ENCODE peak calls at places on chromosomes 12 and 14, in four cellular contexts. M, J, U and D are unnamed samples.
A peak's percentile ranks its signal among the peaks of the same experiment; 100 is the strongest.

GRCh38 chr14:101134851-101135486 is 231.4 kb upstream of the RTL1 start:
- DNase-seq in J (no peak), U (no peak), M (no peak), D (no peak)

GRCh38 chr14:30655124-30655523 is 33.0 kb downstream of the SCFD1 start:
- DNase-seq in J (no peak), U (no peak), M (no peak), D (no peak)

GRCh38 chr14:86057018-86057667 is 527.2 kb downstream of the FLRT2 start:
- DNase-seq in J (no peak), U (no peak), M (peak; percentile 12), D (no peak)

GRCh38 chr12:4270016-4270669 is 3.4 kb upstream of the CCND2 start:
- DNase-seq in M (no peak), J (no peak), U (no peak), D (no peak)

GRCh38 chr12:11026118-11026517 is 3.7 kb upstream of the TAS2R19 start:
- DNase-seq in M (no peak), J (no peak), U (no peak), D (no peak)

GRCh38 chr14:91249841-91250616 is 5.5 kb upstream of the GPR68 start:
- DNase-seq in J (no peak), U (no peak), M (peak; percentile 85), D (no peak)

GRCh38 chr12:66637693-66638301 is 41.1 kb downstream of the GRIP1 start:
- DNase-seq in U (no peak), J (no peak), M (peak; percentile 13), D (no peak)

GRCh38 chr12:65171073-65171472 is 1.7 kb downstream of the LEMD3 start:
- DNase-seq in U (no peak), J (no peak), M (no peak), D (no peak)

GRCh38 chr14:105929327-105930081 is 403.1 kb downstream of the TMEM121 start:
- DNase-seq in M (no peak), U (no peak), J (no peak), D (no peak)

GRCh38 chr14:91509878-91510170 is 286 bp downstream of the PPP4R3A start:
- DNase-seq in U (no peak), J (no peak), M (no peak), D (no peak)

GRCh38 chr14:33483110-33483509 is 467.8 kb downstream of the EGLN3 start:
- DNase-seq in J (no peak), M (no peak), U (no peak), D (no peak)

GRCh38 chr12:130916251-130916911 is 37.3 kb upstream of the ADGRD1 start:
- DNase-seq in J (peak; percentile 29), U (peak; percentile 42), M (peak; percentile 70), D (peak; percentile 36)

GRCh38 chr12:115203661-115204060 is 519.7 kb upstream of the TBX3 start:
- DNase-seq in J (no peak), U (no peak), M (no peak), D (no peak)

GRCh38 chr12:26452511-26452910 is 257.1 kb downstream of the SSPN start:
- DNase-seq in M (no peak), J (no peak), U (no peak), D (no peak)

GRCh38 chr14:62003701-62004100 is 241.5 kb downstream of the SNAPC1 start:
- DNase-seq in J (no peak), M (no peak), U (no peak), D (no peak)

GRCh38 chr14:93549578-93549977 is 118.8 kb downstream of the UNC79 start:
- DNase-seq in M (no peak), U (no peak), J (no peak), D (no peak)

GRCh38 chr14:57066887-57067513 is 201.7 kb downstream of the EXOC5 start:
- DNase-seq in U (no peak), M (peak; percentile 43), J (peak; percentile 35), D (no peak)

GRCh38 chr12:75959060-75959459 is 72.5 kb downstream of the PHLDA1 start:
- DNase-seq in J (no peak), U (no peak), M (no peak), D (no peak)

GRCh38 chr14:93056166-93056839 is 59.4 kb downstream of the ITPK1 start:
- DNase-seq in M (no peak), U (no peak), J (no peak), D (no peak)

GRCh38 chr14:22830329-22831010 is 783 bp downstream of the MRPL52 start:
- DNase-seq in J (no peak), U (no peak), M (no peak), D (no peak)

GRCh38 chr12:39990122-39991101 is 115.5 kb downstream of the SLC2A13 start:
- DNase-seq in J (peak; percentile 33), M (peak; percentile 56), U (peak; percentile 30), D (peak; percentile 44)

GRCh38 chr12:48717252-48717695 is 767 bp upstream of the CCNT1 start:
- DNase-seq in U (no peak), M (peak; percentile 55), J (no peak), D (no peak)

GRCh38 chr12:127809236-127809635 is 457.7 kb upstream of the TMEM132C start:
- DNase-seq in U (no peak), M (no peak), J (no peak), D (peak; percentile 73)

GRCh38 chr14:38481939-38482678 is 226.2 kb upstream of the CLEC14A start:
- DNase-seq in J (no peak), M (no peak), U (no peak), D (no peak)

GRCh38 chr14:33475623-33476022 is 475.3 kb downstream of the EGLN3 start:
- DNase-seq in J (peak; percentile 44), U (no peak), M (peak; percentile 6), D (peak; percentile 30)

GRCh38 chr12:122635471-122635870 is 67.7 kb downstream of the HCAR2 start:
- DNase-seq in M (no peak), U (no peak), J (no peak), D (no peak)

GRCh38 chr14:43754838-43755237 is 752.2 kb downstream of the FSCB start:
- DNase-seq in J (no peak), U (no peak), M (no peak), D (no peak)

GRCh38 chr14:42517786-42518530 is 911.3 kb downstream of the LRFN5 start:
- DNase-seq in J (no peak), M (no peak), U (no peak), D (no peak)

GRCh38 chr12:14207946-14208612 is 157.4 kb upstream of the ATF7IP start:
- DNase-seq in U (no peak), M (no peak), J (no peak), D (no peak)

GRCh38 chr14:101495827-101496778 is 65.2 kb upstream of the DIO3 start:
- DNase-seq in J (no peak), U (peak; percentile 4), M (no peak), D (peak; percentile 5)

DNA sequence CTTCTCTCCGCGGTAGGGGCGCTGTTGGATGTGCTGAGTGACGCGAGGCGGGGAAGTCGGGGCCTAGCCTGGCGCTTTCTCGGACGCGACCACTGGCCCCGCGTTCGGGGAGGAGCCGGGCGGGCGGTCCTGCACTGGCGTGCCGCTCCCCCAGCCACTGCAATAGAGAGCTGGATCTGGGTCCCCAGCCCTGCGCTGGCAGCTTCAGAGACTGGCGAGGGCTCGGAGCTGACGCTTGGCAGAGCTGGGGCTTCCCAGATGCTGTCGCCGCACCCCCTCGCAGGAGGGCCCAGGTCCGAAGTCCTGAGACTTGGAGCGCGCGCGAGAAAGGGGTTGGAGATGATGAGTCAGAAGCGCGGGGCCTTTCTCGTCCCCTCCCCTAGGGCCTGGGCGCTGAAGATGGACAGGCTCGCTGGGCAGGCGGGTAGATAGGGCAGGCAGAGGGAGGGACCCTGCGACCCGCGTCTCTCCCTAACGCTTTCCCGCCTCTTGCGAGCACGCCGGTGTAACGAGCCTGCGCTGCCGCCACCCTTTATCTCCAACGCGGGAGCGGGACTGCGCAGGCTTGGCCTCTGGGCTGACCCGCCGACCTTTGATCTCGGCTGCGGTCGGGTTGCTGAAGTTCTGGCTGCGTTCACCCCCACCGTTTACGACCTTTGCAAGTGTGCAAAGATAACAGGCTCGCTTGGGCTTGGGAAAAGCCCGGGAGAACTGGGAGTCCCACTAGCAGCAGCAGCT is 3.0 kb downstream of the TMEM253 start:
- DNase-seq in M (peak; percentile 96), J (peak; percentile 91), U (peak; percentile 97), D (peak; percentile 98)
- TF ChIP-seq CTCF in M (peak; percentile 75), J (peak; percentile 81), U (peak; percentile 90), D (peak; percentile 92)

GRCh38 chr14:104678901-104679705 is 10.3 kb upstream of the INF2 start:
- DNase-seq in J (no peak), M (no peak), U (peak; percentile 16), D (no peak)

GRCh38 chr14:104682107-104682593 is 7.3 kb upstream of the INF2 start:
- DNase-seq in U (peak; percentile 17), M (no peak), J (no peak), D (no peak)

GRCh38 chr14:104680056-104680805 is 9.2 kb upstream of the INF2 start:
- DNase-seq in M (no peak), U (peak; percentile 23), J (no peak), D (peak; percentile 86)

GRCh38 chr14:104681689-104682074 is 7.7 kb upstream of the INF2 start:
- DNase-seq in M (no peak), J (no peak), U (peak; percentile 92), D (peak; percentile 87)

GRCh38 chr14:104680806-104681688 is 8.4 kb upstream of the INF2 start:
- DNase-seq in U (peak; percentile 49), J (no peak), M (peak; percentile 80), D (peak; percentile 87)
- TF ChIP-seq CTCF in U (no peak), J (peak; percentile 26), M (peak; percentile 11), D (peak; percentile 6)

GRCh38 chr12:52675301-52675701 is 4.9 kb downstream of the KRT1 start:
- DNase-seq in M (no peak), U (no peak), J (no peak), D (no peak)
- TF ChIP-seq CTCF in M (no peak), U (no peak), J (no peak), D (no peak)

DNA sequence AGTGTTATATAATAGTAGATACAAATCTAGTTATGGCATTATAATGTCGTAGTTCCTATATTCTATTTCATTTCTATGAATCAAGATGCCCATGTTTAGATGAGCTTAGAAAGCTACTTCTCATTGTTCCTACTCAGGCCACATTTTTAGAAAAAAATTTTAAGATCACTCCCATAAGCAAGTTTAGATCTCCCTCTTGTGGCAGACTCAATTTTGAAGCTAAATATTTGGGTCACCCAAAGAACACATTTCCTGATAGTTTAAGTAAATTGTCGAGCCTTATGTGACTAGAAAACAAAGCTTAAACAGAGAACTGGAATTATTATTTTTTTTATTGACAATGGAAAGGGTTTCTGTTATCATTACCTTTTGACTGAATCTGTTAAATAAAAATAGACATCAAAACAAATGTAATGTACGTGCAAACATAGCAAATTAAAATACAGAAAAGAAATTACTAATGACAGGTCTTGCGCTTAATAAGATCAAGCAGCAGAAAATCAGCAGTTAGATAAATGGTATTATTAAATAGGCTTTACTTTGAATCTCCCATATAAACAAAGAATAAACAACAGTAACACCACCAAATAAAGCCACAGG is 180.2 kb downstream of the ACSS3 start:
- DNase-seq in M (no peak), J (no peak), U (no peak), D (no peak)
- TF ChIP-seq CTCF in M (no peak), J (peak; percentile 73), U (peak; percentile 54), D (peak; percentile 51)

DNA sequence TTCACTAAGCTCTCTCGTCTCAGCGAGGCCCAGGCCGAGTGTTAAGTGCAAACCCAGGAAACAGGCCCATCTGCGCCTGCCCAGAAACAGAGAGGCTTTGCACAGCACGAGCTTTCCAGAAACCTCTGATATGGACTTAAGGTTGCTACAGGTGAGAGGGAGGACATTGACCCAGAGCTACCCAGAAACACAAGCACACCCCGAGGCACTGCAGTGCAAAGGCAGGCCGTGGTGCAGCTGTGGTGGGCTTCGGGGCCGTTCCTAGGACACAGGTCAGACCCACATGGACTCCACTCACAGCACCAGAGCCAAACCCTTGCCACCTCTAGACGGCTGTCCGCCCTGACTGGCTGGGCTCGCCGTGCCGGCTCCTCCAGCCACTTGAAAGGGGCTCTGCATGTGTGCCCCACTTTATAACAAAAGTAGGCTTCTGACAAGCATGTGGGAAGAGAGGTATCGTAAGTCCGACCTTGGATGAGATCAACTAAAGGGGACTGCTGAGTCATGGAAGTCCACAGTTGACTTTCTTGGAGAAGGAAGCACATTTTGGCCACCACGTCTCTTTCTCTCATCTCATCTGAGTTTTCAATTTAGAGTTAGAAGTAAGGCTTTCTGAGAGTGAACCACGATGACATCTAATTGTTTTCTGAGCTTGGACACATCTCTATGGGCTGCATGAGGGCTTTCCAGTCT is 38.2 kb downstream of the CACNA2D4 start:
- DNase-seq in M (no peak), J (no peak), U (no peak), D (peak; percentile 3)
- TF ChIP-seq CTCF in M (no peak), J (no peak), U (no peak), D (no peak)